ENCODE peak calls at places on chromosome 14, in five cellular contexts. One of them, this sample, is unnamed.

GRCh38 chr14:104210548-104211195 is 72.3 kb downstream of the KIF26A start:
- DNase-seq in right lobe of liver: no peak
- DNase-seq in stomach: no peak
- DNase-seq in naive thymus-derived CD4-positive, alpha-beta T cell: no peak
- DNase-seq in lower lobe of right lung: peak
- DNase-seq in this sample: no peak

GRCh38 chr14:101497910-101498860 is 63.1 kb upstream of the DIO3 start:
- DNase-seq in naive thymus-derived CD4-positive, alpha-beta T cell: no peak
- DNase-seq in right lobe of liver: peak
- DNase-seq in lower lobe of right lung: peak
- DNase-seq in stomach: peak
- DNase-seq in this sample: no peak

GRCh38 chr14:70059545-70059944 is 129.2 kb downstream of the SLC8A3 start:
- DNase-seq in right lobe of liver: no peak
- DNase-seq in naive thymus-derived CD4-positive, alpha-beta T cell: no peak
- DNase-seq in stomach: no peak
- DNase-seq in lower lobe of right lung: no peak
- DNase-seq in this sample: no peak

GRCh38 chr14:37590810-37591139 is 4.3 kb downstream of the FOXA1 start:
- DNase-seq in naive thymus-derived CD4-positive, alpha-beta T cell: no peak
- DNase-seq in lower lobe of right lung: no peak
- DNase-seq in stomach: no peak
- DNase-seq in right lobe of liver: no peak
- DNase-seq in this sample: no peak

GRCh38 chr14:51356381-51356780 is 116.3 kb downstream of the TMX1 start:
- DNase-seq in stomach: no peak
- DNase-seq in right lobe of liver: no peak
- DNase-seq in naive thymus-derived CD4-positive, alpha-beta T cell: no peak
- DNase-seq in lower lobe of right lung: no peak
- DNase-seq in this sample: no peak

GRCh38 chr14:100045687-100046344 is 19.4 kb upstream of the EVL start:
- DNase-seq in naive thymus-derived CD4-positive, alpha-beta T cell: no peak
- DNase-seq in lower lobe of right lung: no peak
- DNase-seq in stomach: no peak
- DNase-seq in right lobe of liver: no peak
- DNase-seq in this sample: no peak

GRCh38 chr14:64818151-64818550 is 61.6 kb downstream of the SPTB start:
- DNase-seq in naive thymus-derived CD4-positive, alpha-beta T cell: no peak
- DNase-seq in lower lobe of right lung: no peak
- DNase-seq in right lobe of liver: no peak
- DNase-seq in stomach: no peak
- DNase-seq in this sample: no peak

GRCh38 chr14:43481864-43482263 is 1025.2 kb downstream of the FSCB start:
- DNase-seq in right lobe of liver: no peak
- DNase-seq in naive thymus-derived CD4-positive, alpha-beta T cell: no peak
- DNase-seq in lower lobe of right lung: no peak
- DNase-seq in stomach: no peak
- DNase-seq in this sample: no peak

GRCh38 chr14:66649515-66649914 is 141.6 kb downstream of the GPHN start:
- DNase-seq in lower lobe of right lung: no peak
- DNase-seq in naive thymus-derived CD4-positive, alpha-beta T cell: no peak
- DNase-seq in right lobe of liver: no peak
- DNase-seq in stomach: no peak
- DNase-seq in this sample: no peak

GRCh38 chr14:22370084-22370847 is 218.8 kb downstream of the DAD1 start:
- DNase-seq in right lobe of liver: no peak
- DNase-seq in naive thymus-derived CD4-positive, alpha-beta T cell: no peak
- DNase-seq in lower lobe of right lung: peak
- DNase-seq in stomach: peak
- DNase-seq in this sample: no peak

GRCh38 chr14:94040796-94041195 is 14.7 kb downstream of the OTUB2 start:
- DNase-seq in lower lobe of right lung: no peak
- DNase-seq in naive thymus-derived CD4-positive, alpha-beta T cell: no peak
- DNase-seq in right lobe of liver: no peak
- DNase-seq in stomach: no peak
- DNase-seq in this sample: no peak

GRCh38 chr14:24368562-24369252 is 723 bp downstream of the NFATC4 start:
- DNase-seq in naive thymus-derived CD4-positive, alpha-beta T cell: no peak
- DNase-seq in right lobe of liver: no peak
- DNase-seq in lower lobe of right lung: peak
- DNase-seq in stomach: no peak
- DNase-seq in this sample: no peak

GRCh38 chr14:102215071-102215470 is 75.4 kb downstream of the WDR20 start:
- DNase-seq in lower lobe of right lung: no peak
- DNase-seq in naive thymus-derived CD4-positive, alpha-beta T cell: no peak
- DNase-seq in right lobe of liver: no peak
- DNase-seq in stomach: no peak
- DNase-seq in this sample: no peak

GRCh38 chr14:80049055-80049454 is 162.2 kb downstream of the DIO2 start:
- DNase-seq in stomach: no peak
- DNase-seq in lower lobe of right lung: no peak
- DNase-seq in naive thymus-derived CD4-positive, alpha-beta T cell: no peak
- DNase-seq in right lobe of liver: no peak
- DNase-seq in this sample: no peak

GRCh38 chr14:56844603-56845002 is 34.3 kb upstream of the OTX2 start:
- DNase-seq in right lobe of liver: no peak
- DNase-seq in lower lobe of right lung: no peak
- DNase-seq in stomach: no peak
- DNase-seq in naive thymus-derived CD4-positive, alpha-beta T cell: no peak
- DNase-seq in this sample: no peak

GRCh38 chr14:69471916-69472315 is 12.6 kb upstream of the PLEKHD1 start:
- DNase-seq in right lobe of liver: no peak
- DNase-seq in naive thymus-derived CD4-positive, alpha-beta T cell: no peak
- DNase-seq in lower lobe of right lung: no peak
- DNase-seq in stomach: no peak
- DNase-seq in this sample: no peak

GRCh38 chr14:35808076-35808657 is 928 bp downstream of the RALGAPA1 start:
- DNase-seq in right lobe of liver: no peak
- DNase-seq in naive thymus-derived CD4-positive, alpha-beta T cell: no peak
- DNase-seq in lower lobe of right lung: no peak
- DNase-seq in stomach: peak
- DNase-seq in this sample: peak

GRCh38 chr14:96224480-96225096 is 19.9 kb downstream of the BDKRB2 start:
- DNase-seq in right lobe of liver: no peak
- DNase-seq in stomach: no peak
- DNase-seq in lower lobe of right lung: no peak
- DNase-seq in naive thymus-derived CD4-positive, alpha-beta T cell: no peak
- DNase-seq in this sample: no peak

GRCh38 chr14:30657606-30658163 is 35.6 kb downstream of the SCFD1 start:
- DNase-seq in naive thymus-derived CD4-positive, alpha-beta T cell: no peak
- DNase-seq in stomach: no peak
- DNase-seq in right lobe of liver: no peak
- DNase-seq in lower lobe of right lung: no peak
- DNase-seq in this sample: no peak

GRCh38 chr14:49880267-49881064 is 12.4 kb upstream of the ARF6 start:
- DNase-seq in right lobe of liver: no peak
- DNase-seq in naive thymus-derived CD4-positive, alpha-beta T cell: no peak
- DNase-seq in lower lobe of right lung: no peak
- DNase-seq in stomach: no peak
- DNase-seq in this sample: no peak

GRCh38 chr14:80946187-80946586 is 4.6 kb upstream of the CEP128 start:
- DNase-seq in lower lobe of right lung: no peak
- DNase-seq in stomach: no peak
- DNase-seq in naive thymus-derived CD4-positive, alpha-beta T cell: no peak
- DNase-seq in right lobe of liver: no peak
- DNase-seq in this sample: no peak

GRCh38 chr14:94514351-94514750 is 5.1 kb upstream of the SERPINA12 start:
- DNase-seq in right lobe of liver: no peak
- DNase-seq in stomach: no peak
- DNase-seq in naive thymus-derived CD4-positive, alpha-beta T cell: no peak
- DNase-seq in lower lobe of right lung: no peak
- DNase-seq in this sample: no peak

GRCh38 chr14:89391123-89391522 is 25.9 kb downstream of the FOXN3 start:
- DNase-seq in naive thymus-derived CD4-positive, alpha-beta T cell: no peak
- DNase-seq in lower lobe of right lung: no peak
- DNase-seq in stomach: no peak
- DNase-seq in right lobe of liver: no peak
- DNase-seq in this sample: no peak

GRCh38 chr14:89397569-89397968 is 19.5 kb downstream of the FOXN3 start:
- DNase-seq in lower lobe of right lung: no peak
- DNase-seq in naive thymus-derived CD4-positive, alpha-beta T cell: no peak
- DNase-seq in right lobe of liver: no peak
- DNase-seq in stomach: no peak
- DNase-seq in this sample: no peak

GRCh38 chr14:89391556-89391955 is 25.5 kb downstream of the FOXN3 start:
- DNase-seq in naive thymus-derived CD4-positive, alpha-beta T cell: no peak
- DNase-seq in right lobe of liver: no peak
- DNase-seq in stomach: no peak
- DNase-seq in lower lobe of right lung: no peak
- DNase-seq in this sample: no peak

GRCh38 chr14:89393346-89393745 is 23.7 kb downstream of the FOXN3 start:
- DNase-seq in stomach: no peak
- DNase-seq in right lobe of liver: no peak
- DNase-seq in naive thymus-derived CD4-positive, alpha-beta T cell: no peak
- DNase-seq in lower lobe of right lung: no peak
- DNase-seq in this sample: no peak

DNA sequence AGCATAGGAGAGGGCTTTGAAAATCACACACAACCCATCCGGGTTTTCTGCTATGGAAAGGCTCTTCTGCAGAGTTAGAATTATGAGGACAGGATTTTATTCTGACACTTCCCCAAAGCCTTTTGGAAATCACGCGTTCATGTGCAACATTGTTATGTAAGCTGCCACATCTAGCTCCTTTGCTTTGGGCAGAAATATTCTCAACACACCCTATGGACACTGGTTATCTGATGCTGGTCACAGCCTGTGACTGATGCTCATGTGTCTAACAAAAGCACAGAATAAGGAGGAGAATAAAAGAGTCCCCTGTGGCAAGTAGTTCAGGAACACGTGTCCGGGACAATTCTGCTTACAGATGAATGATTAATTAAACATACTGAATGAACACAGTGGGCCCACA is 22.1 kb downstream of the FOXN3 start:
- DNase-seq in stomach: peak
- DNase-seq in naive thymus-derived CD4-positive, alpha-beta T cell: no peak
- DNase-seq in lower lobe of right lung: no peak
- DNase-seq in right lobe of liver: no peak
- DNase-seq in this sample: no peak
- H3K27ac ChIP-seq in stomach: no peak
- H3K27ac ChIP-seq in naive thymus-derived CD4-positive, alpha-beta T cell: no peak
- H3K27ac ChIP-seq in lower lobe of right lung: no peak
- H3K27ac ChIP-seq in right lobe of liver: no peak
- H3K27ac ChIP-seq in this sample: no peak

DNA sequence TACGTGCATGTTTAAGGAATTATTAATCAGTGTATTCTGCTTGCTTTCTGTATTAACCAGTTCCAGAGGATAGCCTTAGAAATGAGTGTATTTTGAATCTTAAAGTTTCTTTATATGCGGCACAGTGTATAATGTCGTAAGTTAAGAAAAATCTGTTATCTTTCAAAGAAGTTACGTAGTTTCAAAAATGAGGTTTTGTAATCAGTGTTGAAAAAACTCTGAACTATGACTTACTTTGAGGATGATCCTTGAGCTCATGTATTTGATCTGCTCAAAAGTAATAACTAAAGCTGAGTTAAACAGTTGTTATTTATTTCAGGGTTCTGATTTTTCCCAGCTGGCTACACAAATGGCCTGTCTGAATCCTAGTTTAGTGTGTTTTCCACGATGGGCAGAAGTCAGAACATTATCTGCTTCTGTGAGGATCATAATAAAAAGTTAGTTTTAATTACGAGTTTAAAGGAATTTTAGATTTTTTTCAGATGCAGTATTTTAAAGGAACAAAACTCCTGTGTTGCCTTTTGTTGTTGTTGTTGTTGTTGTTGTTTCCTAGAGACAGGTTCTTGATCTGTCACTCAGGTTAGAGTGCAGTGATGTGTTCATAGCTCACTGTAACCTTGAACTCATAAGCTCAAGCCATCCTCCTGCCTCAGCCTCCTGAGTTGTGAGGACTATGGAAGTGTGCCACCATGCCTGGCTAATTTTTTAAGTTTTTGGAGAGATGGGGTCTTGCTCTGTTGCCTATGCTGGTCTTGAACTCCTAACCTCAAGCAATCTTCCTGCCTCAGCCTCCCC is 52.9 kb downstream of the GPATCH2L start:
- DNase-seq in stomach: no peak
- DNase-seq in lower lobe of right lung: no peak
- DNase-seq in naive thymus-derived CD4-positive, alpha-beta T cell: no peak
- DNase-seq in right lobe of liver: no peak
- DNase-seq in this sample: no peak
- H3K27ac ChIP-seq in stomach: no peak
- H3K27ac ChIP-seq in lower lobe of right lung: no peak
- H3K27ac ChIP-seq in naive thymus-derived CD4-positive, alpha-beta T cell: no peak
- H3K27ac ChIP-seq in right lobe of liver: no peak
- H3K27ac ChIP-seq in this sample: no peak

DNA sequence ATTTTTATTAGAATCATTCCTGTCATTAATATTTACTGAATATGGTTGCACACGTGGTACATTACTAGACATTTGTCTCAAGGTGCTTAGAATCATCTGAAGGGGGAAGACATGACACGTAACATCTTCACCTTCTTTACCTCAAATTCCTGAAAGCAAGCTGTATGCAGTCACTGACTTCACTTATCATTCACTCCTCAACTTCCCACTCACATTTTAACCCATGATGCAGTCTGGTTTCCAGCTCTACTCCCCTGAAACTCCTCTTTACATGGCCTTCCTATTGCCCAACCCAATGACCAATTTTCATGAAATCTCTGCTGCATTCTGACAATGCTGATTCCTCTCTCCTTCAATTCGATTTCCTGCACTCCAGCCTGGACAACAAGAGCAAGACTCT is 5.8 kb upstream of the PSMC6 start:
- DNase-seq in lower lobe of right lung: no peak
- DNase-seq in stomach: no peak
- DNase-seq in right lobe of liver: no peak
- DNase-seq in naive thymus-derived CD4-positive, alpha-beta T cell: no peak
- DNase-seq in this sample: no peak
- H3K27ac ChIP-seq in lower lobe of right lung: no peak
- H3K27ac ChIP-seq in stomach: peak
- H3K27ac ChIP-seq in right lobe of liver: peak
- H3K27ac ChIP-seq in naive thymus-derived CD4-positive, alpha-beta T cell: no peak
- H3K27ac ChIP-seq in this sample: no peak

GRCh38 chr14:67673451-67673850 is 981 bp downstream of the VTI1B start:
- DNase-seq in lower lobe of right lung: no peak
- DNase-seq in right lobe of liver: no peak
- DNase-seq in naive thymus-derived CD4-positive, alpha-beta T cell: no peak
- DNase-seq in stomach: no peak
- DNase-seq in this sample: no peak
- H3K27ac ChIP-seq in lower lobe of right lung: no peak
- H3K27ac ChIP-seq in right lobe of liver: no peak
- H3K27ac ChIP-seq in naive thymus-derived CD4-positive, alpha-beta T cell: peak
- H3K27ac ChIP-seq in stomach: peak
- H3K27ac ChIP-seq in this sample: peak